ENCODE peak calls at places on chromosomes 5 and 9, in eight cellular contexts. X is H9; D is adrenal gland; V is WTC11; N is K562; M is Calu3; F is cardiac fibroblast; T is CD8-positive, alpha-beta T cell. S is an unnamed sample.
A peak's percentile ranks its signal among the peaks of the same experiment; 100 is the strongest.

GRCh38 chr9:78775211-78775610 is 478.3 kb downstream of the PSAT1 start:
- DNase-seq in X (no peak), D (no peak), V (no peak), N (no peak), M (no peak), F (no peak), T (no peak), S (no peak)

GRCh38 chr5:169116961-169117461 is 183.9 kb downstream of the SLIT3 start:
- DNase-seq in X (peak; percentile 87), D (no peak), V (peak; percentile 70), N (peak; percentile 9), M (peak; percentile 8), F (peak; percentile 30), T (no peak), S (peak; percentile 70)

GRCh38 chr5:28903643-28904042 is 1865.3 kb upstream of the CDH9 start:
- DNase-seq in X (no peak), D (no peak), V (no peak), N (no peak), M (no peak), F (no peak), T (no peak), S (no peak)

GRCh38 chr5:81422671-81423070 is 28.7 kb upstream of the ACOT12 start:
- DNase-seq in X (no peak), D (no peak), V (no peak), N (no peak), M (peak; percentile 47), F (peak; percentile 23), T (no peak), S (no peak)

GRCh38 chr5:7348168-7348802 is 47.7 kb upstream of the ADCY2 start:
- DNase-seq in X (no peak), D (no peak), V (no peak), N (no peak), M (no peak), F (no peak), T (no peak), S (no peak)

GRCh38 chr5:6785161-6785860 is 72.1 kb downstream of the TENT4A start:
- DNase-seq in X (no peak), D (no peak), V (no peak), N (no peak), M (no peak), F (no peak), T (no peak), S (no peak)

GRCh38 chr9:130266236-130267098 is 907 bp downstream of the HMCN2 start:
- DNase-seq in X (peak; percentile 71), D (no peak), V (peak; percentile 52), N (no peak), M (no peak), F (no peak), T (no peak), S (no peak)

GRCh38 chr5:52757991-52758390 is 29.7 kb upstream of the ITGA1 start:
- DNase-seq in X (no peak), D (no peak), V (no peak), N (no peak), M (no peak), F (no peak), T (no peak), S (no peak)

GRCh38 chr9:95750725-95751644 is 124.5 kb upstream of the ERCC6L2 start:
- DNase-seq in X (peak; percentile 45), D (no peak), V (no peak), N (no peak), M (no peak), F (no peak), T (peak; percentile 22), S (no peak)

GRCh38 chr9:131713016-131713415 is 26.9 kb downstream of the RAPGEF1 start:
- DNase-seq in X (no peak), D (no peak), V (no peak), N (no peak), M (no peak), F (no peak), T (no peak), S (no peak)

GRCh38 chr5:172403822-172404221 is 50.5 kb downstream of the SH3PXD2B start:
- DNase-seq in X (no peak), D (no peak), V (no peak), N (no peak), M (no peak), F (no peak), T (no peak), S (no peak)

GRCh38 chr5:173829826-173830225 is 58.3 kb upstream of the CPEB4 start:
- DNase-seq in X (no peak), D (no peak), V (no peak), N (peak; percentile 58), M (no peak), F (no peak), T (no peak), S (no peak)

GRCh38 chr5:14071433-14071832 is 71.7 kb upstream of the TRIO start:
- DNase-seq in X (no peak), D (no peak), V (no peak), N (no peak), M (no peak), F (no peak), T (no peak), S (no peak)

GRCh38 chr5:171264842-171265241 is 44.2 kb upstream of the TLX3 start:
- DNase-seq in X (no peak), D (no peak), V (no peak), N (no peak), M (no peak), F (no peak), T (no peak), S (no peak)

GRCh38 chr9:120443489-120443888 is 136.5 kb downstream of the CDK5RAP2 start:
- DNase-seq in X (no peak), D (no peak), V (no peak), N (no peak), M (no peak), F (peak; percentile 59), T (no peak), S (no peak)

GRCh38 chr5:111865356-111865755 is 108.4 kb upstream of the NREP start:
- DNase-seq in X (no peak), D (no peak), V (no peak), N (no peak), M (no peak), F (peak; percentile 25), T (no peak), S (no peak)

GRCh38 chr5:45262061-45262590 is 434.1 kb downstream of the HCN1 start:
- DNase-seq in X (no peak), D (no peak), V (peak; percentile 11), N (no peak), M (no peak), F (no peak), T (no peak), S (no peak)

GRCh38 chr9:79896390-79896789 is 324.6 kb downstream of the TLE4 start:
- DNase-seq in X (no peak), D (no peak), V (no peak), N (no peak), M (no peak), F (no peak), T (no peak), S (no peak)

GRCh38 chr5:54993318-54993717 is 7.9 kb upstream of the ESM1 start:
- DNase-seq in X (no peak), D (no peak), V (no peak), N (no peak), M (no peak), F (no peak), T (no peak), S (no peak)

GRCh38 chr5:1103093-1103492 is 8.8 kb downstream of the SLC12A7 start:
- DNase-seq in X (no peak), D (no peak), V (no peak), N (no peak), M (no peak), F (no peak), T (no peak), S (no peak)

GRCh38 chr5:14809369-14810144 is 62.0 kb downstream of the ANKH start:
- DNase-seq in X (no peak), D (peak; percentile 78), V (no peak), N (peak; percentile 60), M (peak; percentile 63), F (peak; percentile 71), T (peak; percentile 77), S (no peak)

GRCh38 chr9:126642839-126643238 is 29.1 kb downstream of the LMX1B start:
- DNase-seq in X (no peak), D (no peak), V (no peak), N (no peak), M (no peak), F (no peak), T (no peak), S (peak; percentile 45)
- TF ChIP-seq CTCF in X (no peak), D (no peak), V (no peak), N (no peak), M (no peak), F (no peak), T (no peak), S (no peak)

DNA sequence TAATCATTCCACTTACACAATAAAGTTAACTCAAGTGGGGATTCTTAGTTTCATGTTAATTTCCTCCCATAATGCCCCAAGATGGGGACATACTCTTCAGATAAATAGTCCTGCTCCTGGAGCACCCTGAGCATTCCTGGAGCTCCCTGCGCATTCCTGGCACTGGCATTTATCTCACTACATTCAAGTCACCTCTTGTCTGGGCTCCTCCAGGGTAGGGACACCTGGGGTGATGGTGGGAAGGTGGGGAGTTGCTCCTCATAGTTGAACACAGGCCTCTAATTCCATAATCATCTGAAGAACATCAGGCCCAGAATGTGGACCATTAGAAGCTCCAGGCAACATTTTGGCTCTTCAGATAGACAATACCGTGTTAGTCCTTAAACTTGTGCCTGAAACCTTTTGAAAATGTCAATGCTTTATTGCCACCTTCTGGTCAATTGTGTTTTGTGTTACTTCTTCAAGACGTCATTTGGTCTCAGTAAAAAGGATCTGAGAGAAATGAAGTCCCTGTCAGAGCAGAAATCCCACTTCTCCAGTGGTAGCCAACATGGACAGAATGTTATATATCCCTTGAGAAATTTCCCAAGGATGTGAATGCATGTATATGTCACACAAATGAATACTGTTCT is 14.2 kb upstream of the AGGF1 start:
- DNase-seq in X (peak; percentile 29), D (no peak), V (no peak), N (peak; percentile 66), M (no peak), F (peak; percentile 83), T (no peak), S (peak; percentile 52)
- TF ChIP-seq CTCF in X (peak; percentile 64), D (peak; percentile 51), V (no peak), N (peak; percentile 47), M (peak; percentile 50), F (peak; percentile 30), T (peak; percentile 18), S (peak; percentile 30)

GRCh38 chr5:88245241-88245892 is 23.3 kb downstream of the TMEM161B start:
- DNase-seq in X (no peak), D (no peak), V (no peak), N (no peak), M (no peak), F (no peak), T (no peak), S (no peak)
- TF ChIP-seq CTCF in X (no peak), D (no peak), V (no peak), N (no peak), M (no peak), F (no peak), T (no peak), S (no peak)

DNA sequence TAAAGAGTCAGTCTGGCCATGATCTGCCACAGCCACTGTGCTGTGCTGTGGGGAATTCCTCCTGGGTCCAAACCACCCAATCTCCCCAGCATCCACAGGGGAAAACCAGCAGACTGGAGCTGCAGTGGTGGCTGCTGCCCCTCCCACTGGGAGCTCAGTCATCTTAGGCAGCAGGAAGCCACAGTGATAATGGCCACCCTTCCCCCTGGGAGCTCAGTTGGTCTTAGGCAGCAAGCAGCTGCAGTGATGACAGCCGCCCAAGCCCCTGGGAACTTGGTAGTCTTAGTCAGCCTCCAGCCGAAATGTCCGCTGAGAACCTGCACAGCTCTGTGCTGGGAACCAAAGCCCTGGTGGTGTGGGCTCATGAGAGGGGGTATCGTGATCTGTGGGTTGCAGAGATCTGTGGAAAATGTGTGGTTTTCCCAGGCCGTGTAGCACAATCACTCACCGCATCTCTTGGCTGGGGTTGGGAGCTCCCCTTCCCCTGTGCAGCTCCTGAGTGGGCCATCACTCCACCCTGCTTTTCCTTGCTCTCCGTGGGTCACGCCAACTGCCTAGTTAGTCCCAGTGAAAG is 38.4 kb upstream of the SMIM15 start:
- DNase-seq in X (peak; percentile 34), D (no peak), V (no peak), N (no peak), M (no peak), F (peak; percentile 10), T (no peak), S (no peak)
- TF ChIP-seq CTCF in X (no peak), D (no peak), V (no peak), N (no peak), M (no peak), F (no peak), T (no peak), S (no peak)

S was measured in Caco-2.